ENCODE peak calls at places on chromosomes 11 and 22, in six cellular contexts. H is nephron progenitor cell, C is transverse colon, F is kidney epithelial cell, P is neural crest cell, W is BE2C. R is an unnamed sample.

GRCh38 chr11:66915866-66916265 is 42.3 kb downstream of the PC start:
- DNase-seq in H (no peak), C (no peak), F (no peak), P (no peak), W (no peak), R (no peak)

GRCh38 chr11:114296979-114297372 is 777 bp downstream of the NNMT start:
- DNase-seq in H (no peak), C (no peak), F (no peak), P (no peak), W (no peak), R (no peak)

GRCh38 chr11:134759314-134759713 is 347.3 kb upstream of the B3GAT1 start:
- DNase-seq in H (no peak), C (no peak), F (no peak), P (no peak), W (no peak), R (no peak)

GRCh38 chr11:133149698-133150097 is 382.6 kb downstream of the OPCML start:
- DNase-seq in H (no peak), C (no peak), F (no peak), P (no peak), W (no peak), R (no peak)

GRCh38 chr11:95121687-95122086 is 32.0 kb downstream of the ENDOD1 start:
- DNase-seq in H (no peak), C (no peak), F (no peak), P (no peak), W (no peak), R (no peak)

GRCh38 chr11:118820412-118821357 is 29.7 kb upstream of the DDX6 start:
- DNase-seq in H (peak; percentile 3), C (peak; percentile 94), F (peak; percentile 18), P (no peak), W (peak; percentile 10), R (no peak)

GRCh38 chr11:133104014-133104753 is 428.1 kb downstream of the OPCML start:
- DNase-seq in H (no peak), C (no peak), F (no peak), P (no peak), W (no peak), R (no peak)

GRCh38 chr11:119585038-119585666 is 143.8 kb downstream of the NECTIN1 start:
- DNase-seq in H (peak; percentile 57), C (peak; percentile 10), F (no peak), P (peak; percentile 36), W (no peak), R (no peak)

GRCh38 chr11:45265963-45266692 is 20.0 kb downstream of the SYT13 start:
- DNase-seq in H (no peak), C (peak; percentile 44), F (no peak), P (no peak), W (no peak), R (no peak)

GRCh38 chr11:130865091-130865771 is 51.0 kb downstream of the SNX19 start:
- DNase-seq in H (peak; percentile 29), C (no peak), F (no peak), P (no peak), W (no peak), R (no peak)

GRCh38 chr11:128862913-128863660 is 4.0 kb downstream of the KCNJ1 start:
- DNase-seq in H (no peak), C (no peak), F (peak; percentile 26), P (no peak), W (no peak), R (no peak)

GRCh38 chr11:61113209-61113608 is 10.9 kb downstream of the CD5 start:
- DNase-seq in H (no peak), C (no peak), F (no peak), P (no peak), W (no peak), R (no peak)

GRCh38 chr11:13303668-13304649 is 26.4 kb downstream of the BMAL1 start:
- DNase-seq in H (no peak), C (no peak), F (no peak), P (no peak), W (no peak), R (peak; percentile 62)

GRCh38 chr11:65308281-65308891 is 6.3 kb upstream of the CDC42EP2 start:
- DNase-seq in H (no peak), C (peak; percentile 42), F (no peak), P (no peak), W (no peak), R (peak; percentile 75)

GRCh38 chr11:24145411-24145810 is 351.4 kb upstream of the LUZP2 start:
- DNase-seq in H (no peak), C (no peak), F (no peak), P (no peak), W (no peak), R (no peak)

GRCh38 chr22:33116846-33117547 is 58.8 kb upstream of the SYN3 start:
- DNase-seq in H (no peak), C (no peak), F (no peak), P (no peak), W (no peak), R (no peak)

GRCh38 chr11:61815790-61816735 is 740 bp downstream of the FADS1 start:
- DNase-seq in H (peak; percentile 66), C (peak; percentile 52), F (no peak), P (peak; percentile 54), W (peak; percentile 58), R (peak; percentile 61)

GRCh38 chr11:104565581-104565956 is 332.7 kb downstream of the CASP12 start:
- DNase-seq in H (no peak), C (no peak), F (no peak), P (no peak), W (no peak), R (no peak)

GRCh38 chr11:108197351-108197750 is 25.1 kb downstream of the NPAT start:
- DNase-seq in H (no peak), C (no peak), F (no peak), P (no peak), W (no peak), R (no peak)
- TF ChIP-seq CTCF in H (no peak), C (no peak), F (no peak), P (no peak), W (no peak), R (no peak)

GRCh38 chr11:33257160-33257896 is at the start of gene HIPK3:
- DNase-seq in H (peak; percentile 86), C (peak; percentile 87), F (no peak), P (peak; percentile 73), W (peak; percentile 79), R (peak; percentile 76)
- TF ChIP-seq CTCF in H (no peak), C (peak; percentile 14), F (no peak), P (peak; percentile 45), W (no peak), R (peak; percentile 23)

DNA sequence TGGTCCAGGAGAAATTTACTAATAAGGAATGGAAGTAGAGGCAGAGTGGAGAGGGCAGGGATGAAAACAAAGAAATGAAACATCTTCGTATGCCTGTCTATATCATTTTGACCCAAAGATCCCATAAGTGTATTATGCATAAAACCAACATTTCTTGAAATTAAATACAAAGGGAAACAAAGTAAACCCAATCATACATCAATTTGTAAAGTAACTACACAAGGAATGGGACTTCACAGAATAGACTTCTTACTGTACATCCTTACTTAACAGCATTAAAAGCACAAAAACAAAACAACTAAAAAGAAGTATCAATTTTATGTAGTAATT is 253.6 kb upstream of the CCDC179 start:
- DNase-seq in H (no peak), C (no peak), F (no peak), P (no peak), W (no peak), R (no peak)
- TF ChIP-seq CTCF in H (peak; percentile 3), C (no peak), F (no peak), P (peak; percentile 16), W (no peak), R (no peak)

DNA sequence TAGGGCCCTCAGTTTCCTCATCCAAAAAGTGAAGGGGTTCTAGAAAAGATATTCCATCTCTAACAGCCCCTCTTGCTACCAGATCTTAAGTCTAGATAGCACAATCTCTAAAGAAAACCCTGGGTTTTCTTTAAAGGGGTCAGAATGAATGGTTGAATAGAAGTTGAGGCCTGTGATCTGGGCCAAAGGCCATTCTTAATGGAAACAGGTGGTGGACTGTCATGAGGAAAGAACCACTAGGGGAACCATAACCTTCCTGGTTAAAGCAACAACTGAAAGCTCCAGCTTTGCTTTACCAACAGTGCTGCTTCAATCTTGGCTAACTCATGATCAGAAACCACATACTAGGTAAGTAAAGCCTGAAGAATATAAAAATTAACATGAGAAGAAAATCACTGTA is 1.8 kb downstream of the CELF1 start:
- DNase-seq in H (no peak), C (no peak), F (no peak), P (no peak), W (no peak), R (no peak)
- TF ChIP-seq CTCF in H (no peak), C (peak; percentile 25), F (peak; percentile 41), P (peak; percentile 52), W (peak; percentile 56), R (peak; percentile 36)

DNA sequence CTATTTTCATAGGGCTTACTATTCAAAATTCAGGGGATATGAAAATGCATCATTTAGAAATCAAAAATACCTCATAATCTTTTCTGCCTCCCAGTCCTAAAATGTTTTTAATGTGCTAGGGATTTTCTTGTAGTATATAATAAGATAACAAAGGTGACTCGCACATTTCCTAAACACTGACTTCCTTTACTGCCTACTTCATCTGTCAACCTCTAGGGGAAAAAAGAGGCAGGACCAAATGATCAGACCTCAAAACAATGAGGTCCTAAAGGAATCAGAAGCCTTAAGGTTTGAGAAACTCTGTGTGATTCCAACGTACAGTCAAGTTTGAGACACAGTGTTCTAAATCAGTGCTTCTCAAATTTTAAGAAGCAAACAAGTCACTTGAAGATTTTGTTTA is 56.1 kb upstream of the POU2AF2 start:
- DNase-seq in H (no peak), C (no peak), F (no peak), P (no peak), W (no peak), R (no peak)
- TF ChIP-seq CTCF in H (no peak), C (no peak), F (no peak), P (no peak), W (no peak), R (no peak)

DNA sequence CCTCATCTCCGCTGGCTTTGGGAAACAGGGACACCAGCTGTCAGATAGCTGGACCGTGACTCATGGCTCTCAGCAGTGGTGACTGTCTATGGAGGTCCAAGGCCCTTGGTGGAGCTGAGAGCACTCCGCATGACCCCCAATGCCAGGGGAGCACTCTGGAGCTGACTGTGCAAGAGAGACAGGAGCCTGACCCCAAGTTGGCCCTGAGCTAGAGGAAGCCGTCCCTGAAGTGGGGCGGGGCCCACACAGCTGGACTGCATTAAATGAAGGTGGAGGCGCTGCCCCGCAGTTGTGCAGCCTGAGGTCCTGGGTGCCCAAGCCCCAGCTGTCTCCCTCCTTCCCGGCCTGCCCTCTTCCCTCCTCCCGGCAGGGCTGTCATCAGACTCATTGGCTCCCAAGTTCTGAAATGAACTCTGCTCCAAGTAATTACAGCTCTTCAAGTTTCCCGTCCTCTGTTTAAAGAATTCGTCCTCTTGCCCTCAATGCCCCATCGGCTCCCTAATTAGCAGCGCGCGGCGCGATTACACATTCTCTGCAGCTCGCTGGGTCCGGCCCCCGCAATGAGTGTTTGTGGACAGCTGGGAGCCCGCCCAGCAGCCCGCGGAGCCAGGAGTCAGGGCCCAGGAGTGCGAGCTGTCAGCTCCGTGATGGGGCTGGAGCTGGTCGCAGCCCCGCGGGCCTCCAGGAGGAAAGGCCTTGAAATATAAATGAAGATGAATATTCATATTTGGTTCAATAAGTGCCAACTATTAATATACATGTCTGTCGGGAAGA is 93.2 kb upstream of the LMO1 start:
- DNase-seq in H (peak; percentile 67), C (no peak), F (no peak), P (no peak), W (no peak), R (no peak)
- TF ChIP-seq CTCF in H (no peak), C (no peak), F (no peak), P (no peak), W (no peak), R (no peak)

DNA sequence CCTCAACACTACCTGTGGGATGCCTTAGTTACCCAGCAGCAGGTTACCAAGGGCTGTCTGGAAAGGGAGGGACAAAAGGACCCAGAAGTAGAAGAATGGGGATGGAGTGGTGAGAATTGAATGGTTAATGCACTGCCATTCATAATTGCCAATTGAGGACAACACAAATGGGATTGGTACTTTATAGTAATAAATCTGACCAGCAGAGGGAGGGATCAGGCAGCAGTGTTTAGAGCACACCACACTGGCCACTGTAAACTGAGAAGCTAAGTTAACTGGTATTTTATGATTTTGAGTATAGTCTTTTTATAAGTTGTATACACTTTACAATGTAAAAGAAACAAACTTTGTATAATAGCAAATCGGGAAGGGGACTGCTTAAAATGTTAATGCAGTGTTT is 10.7 kb downstream of the TBRG1 start:
- DNase-seq in H (no peak), C (no peak), F (no peak), P (no peak), W (no peak), R (no peak)
- TF ChIP-seq CTCF in H (no peak), C (no peak), F (peak; percentile 37), P (peak; percentile 46), W (peak; percentile 47), R (no peak)

R was measured in CD14-positive monocyte.